ENCODE peak calls at places on chromosome 4, in ten cellular contexts. One of them, this sample, is unnamed. For H3K4me1 and H3K27me3, the result is how much of the 10 kb centered on the place peaks cover.

GRCh38 chr4:25667931-25668557 is 12.4 kb downstream of the SLC34A2 start:
- DNase-seq in left lung: no peak
- DNase-seq in prostate gland: no peak
- DNase-seq in lung: no peak
- DNase-seq in thyroid gland: no peak
- DNase-seq in GM12878: no peak
- DNase-seq in suprapubic skin: no peak
- DNase-seq in stomach: no peak
- DNase-seq in fibroblast of lung: no peak
- DNase-seq in pancreas: no peak
- DNase-seq in this sample: no peak

GRCh38 chr4:128241425-128241913 is 46.1 kb downstream of the PGRMC2 start:
- DNase-seq in pancreas: no peak
- DNase-seq in left lung: no peak
- DNase-seq in stomach: no peak
- DNase-seq in GM12878: no peak
- DNase-seq in suprapubic skin: no peak
- DNase-seq in prostate gland: no peak
- DNase-seq in fibroblast of lung: peak
- DNase-seq in thyroid gland: no peak
- DNase-seq in lung: no peak
- DNase-seq in this sample: peak

GRCh38 chr4:3710451-3711182 is 55.6 kb upstream of the ADRA2C start:
- DNase-seq in stomach: no peak
- DNase-seq in GM12878: no peak
- DNase-seq in thyroid gland: peak
- DNase-seq in pancreas: no peak
- DNase-seq in lung: no peak
- DNase-seq in suprapubic skin: peak
- DNase-seq in left lung: peak
- DNase-seq in fibroblast of lung: no peak
- DNase-seq in prostate gland: no peak
- DNase-seq in this sample: peak

GRCh38 chr4:67634741-67635140 is 66.2 kb downstream of the UBA6 start:
- DNase-seq in lung: no peak
- DNase-seq in suprapubic skin: no peak
- DNase-seq in fibroblast of lung: no peak
- DNase-seq in prostate gland: no peak
- DNase-seq in left lung: no peak
- DNase-seq in thyroid gland: no peak
- DNase-seq in GM12878: no peak
- DNase-seq in pancreas: no peak
- DNase-seq in stomach: no peak
- DNase-seq in this sample: no peak

GRCh38 chr4:158775091-158775651 is 6.3 kb downstream of the FNIP2 start:
- DNase-seq in stomach: no peak
- DNase-seq in thyroid gland: no peak
- DNase-seq in lung: no peak
- DNase-seq in suprapubic skin: no peak
- DNase-seq in left lung: no peak
- DNase-seq in pancreas: no peak
- DNase-seq in prostate gland: no peak
- DNase-seq in GM12878: no peak
- DNase-seq in fibroblast of lung: peak
- DNase-seq in this sample: no peak

GRCh38 chr4:156710571-156711195 is 260.9 kb downstream of the PDGFC start:
- DNase-seq in left lung: no peak
- DNase-seq in suprapubic skin: no peak
- DNase-seq in GM12878: no peak
- DNase-seq in fibroblast of lung: no peak
- DNase-seq in lung: no peak
- DNase-seq in stomach: no peak
- DNase-seq in pancreas: no peak
- DNase-seq in thyroid gland: peak
- DNase-seq in prostate gland: no peak
- DNase-seq in this sample: no peak

GRCh38 chr4:2298548-2298991 is 36.7 kb upstream of the MXD4 start:
- DNase-seq in thyroid gland: no peak
- DNase-seq in left lung: no peak
- DNase-seq in fibroblast of lung: no peak
- DNase-seq in stomach: peak
- DNase-seq in pancreas: no peak
- DNase-seq in lung: no peak
- DNase-seq in prostate gland: no peak
- DNase-seq in GM12878: no peak
- DNase-seq in suprapubic skin: peak
- DNase-seq in this sample: no peak

GRCh38 chr4:8224596-8225289 is 25.7 kb downstream of the SH3TC1 start:
- DNase-seq in stomach: no peak
- DNase-seq in GM12878: no peak
- DNase-seq in thyroid gland: no peak
- DNase-seq in fibroblast of lung: no peak
- DNase-seq in prostate gland: no peak
- DNase-seq in lung: no peak
- DNase-seq in suprapubic skin: no peak
- DNase-seq in pancreas: no peak
- DNase-seq in left lung: peak
- DNase-seq in this sample: no peak

GRCh38 chr4:15674926-15675325 is 6.7 kb upstream of the FAM200B start:
- DNase-seq in prostate gland: no peak
- DNase-seq in fibroblast of lung: no peak
- DNase-seq in left lung: no peak
- DNase-seq in suprapubic skin: no peak
- DNase-seq in stomach: no peak
- DNase-seq in GM12878: no peak
- DNase-seq in lung: no peak
- DNase-seq in thyroid gland: no peak
- DNase-seq in pancreas: no peak
- DNase-seq in this sample: no peak

GRCh38 chr4:15675363-15675762 is 6.3 kb upstream of the FAM200B start:
- DNase-seq in thyroid gland: no peak
- DNase-seq in fibroblast of lung: no peak
- DNase-seq in prostate gland: no peak
- DNase-seq in suprapubic skin: no peak
- DNase-seq in GM12878: no peak
- DNase-seq in lung: no peak
- DNase-seq in left lung: no peak
- DNase-seq in pancreas: no peak
- DNase-seq in stomach: no peak
- DNase-seq in this sample: no peak

GRCh38 chr4:15676039-15676438 is 5.6 kb upstream of the FAM200B start:
- DNase-seq in pancreas: no peak
- DNase-seq in prostate gland: no peak
- DNase-seq in thyroid gland: no peak
- DNase-seq in GM12878: no peak
- DNase-seq in lung: no peak
- DNase-seq in left lung: no peak
- DNase-seq in suprapubic skin: no peak
- DNase-seq in fibroblast of lung: no peak
- DNase-seq in stomach: no peak
- DNase-seq in this sample: no peak

GRCh38 chr4:15677507-15677988 is 4.1 kb upstream of the FAM200B start:
- DNase-seq in thyroid gland: no peak
- DNase-seq in fibroblast of lung: peak
- DNase-seq in GM12878: no peak
- DNase-seq in lung: no peak
- DNase-seq in left lung: no peak
- DNase-seq in suprapubic skin: no peak
- DNase-seq in prostate gland: no peak
- DNase-seq in stomach: peak
- DNase-seq in pancreas: peak
- DNase-seq in this sample: no peak

GRCh38 chr4:15676899-15677298 is 4.7 kb upstream of the FAM200B start:
- DNase-seq in suprapubic skin: no peak
- DNase-seq in GM12878: no peak
- DNase-seq in thyroid gland: no peak
- DNase-seq in prostate gland: no peak
- DNase-seq in pancreas: no peak
- DNase-seq in lung: no peak
- DNase-seq in fibroblast of lung: no peak
- DNase-seq in stomach: no peak
- DNase-seq in left lung: no peak
- DNase-seq in this sample: no peak
- H3K4me1 ChIP-seq in suprapubic skin: under half
- H3K4me1 ChIP-seq in GM12878: under half
- H3K4me1 ChIP-seq in thyroid gland: under half
- H3K4me1 ChIP-seq in prostate gland: under half
- H3K4me1 ChIP-seq in pancreas: under half
- H3K4me1 ChIP-seq in lung: under half
- H3K4me1 ChIP-seq in fibroblast of lung: under half
- H3K4me1 ChIP-seq in stomach: under half
- H3K4me1 ChIP-seq in left lung: half or more
- H3K4me1 ChIP-seq in this sample: under half

DNA sequence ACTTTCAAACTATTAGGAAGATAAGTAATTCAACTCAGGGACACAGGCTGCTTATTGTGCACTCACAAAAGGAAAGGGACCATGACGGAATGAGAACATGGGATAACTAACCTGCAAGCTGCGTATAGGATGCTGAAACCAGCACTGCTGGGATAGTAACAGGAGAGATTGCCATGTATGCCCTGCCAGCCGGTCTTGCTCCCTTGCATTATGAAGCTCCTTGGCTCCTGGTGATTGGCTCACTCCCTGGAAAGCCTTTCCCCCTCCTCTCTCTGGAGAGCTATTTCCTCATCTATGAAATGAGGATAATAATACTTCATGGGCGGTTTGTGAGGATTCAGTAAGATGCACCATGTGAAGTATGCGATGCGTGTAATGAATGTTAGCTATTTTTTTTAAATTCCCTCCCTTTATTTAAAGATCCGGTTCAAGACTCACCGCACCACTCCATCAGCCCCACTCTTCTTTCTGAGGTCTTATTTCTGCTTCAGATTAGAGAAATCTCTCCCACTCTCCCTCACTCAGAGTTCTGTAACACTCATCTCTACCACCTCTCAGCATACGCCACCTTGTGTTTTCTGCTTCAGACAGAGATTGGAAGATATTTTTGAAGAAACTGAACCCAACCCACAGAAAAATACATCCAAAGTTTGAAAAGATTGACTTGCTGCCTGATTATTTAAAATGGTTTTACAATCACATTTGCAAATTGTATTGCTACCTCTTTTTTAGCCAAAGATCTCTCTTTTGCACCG is 18.4 kb downstream of the MSMO1 start:
- DNase-seq in left lung: no peak
- DNase-seq in prostate gland: no peak
- DNase-seq in thyroid gland: no peak
- DNase-seq in fibroblast of lung: no peak
- DNase-seq in lung: no peak
- DNase-seq in stomach: no peak
- DNase-seq in suprapubic skin: no peak
- DNase-seq in pancreas: no peak
- DNase-seq in GM12878: no peak
- DNase-seq in this sample: no peak
- H3K27me3 ChIP-seq in left lung: under half
- H3K27me3 ChIP-seq in prostate gland: under half
- H3K27me3 ChIP-seq in thyroid gland: under half
- H3K27me3 ChIP-seq in fibroblast of lung: under half
- H3K27me3 ChIP-seq in lung: under half
- H3K27me3 ChIP-seq in stomach: under half
- H3K27me3 ChIP-seq in suprapubic skin: under half
- H3K27me3 ChIP-seq in pancreas: under half
- H3K27me3 ChIP-seq in GM12878: under half
- H3K27me3 ChIP-seq in this sample: under half

GRCh38 chr4:74413265-74413664 is 31.7 kb upstream of the AREG start:
- DNase-seq in fibroblast of lung: no peak
- DNase-seq in GM12878: no peak
- DNase-seq in stomach: no peak
- DNase-seq in left lung: no peak
- DNase-seq in thyroid gland: no peak
- DNase-seq in lung: no peak
- DNase-seq in pancreas: no peak
- DNase-seq in prostate gland: no peak
- DNase-seq in suprapubic skin: no peak
- DNase-seq in this sample: no peak

GRCh38 chr4:74414149-74414809 is 30.7 kb upstream of the AREG start:
- DNase-seq in pancreas: no peak
- DNase-seq in prostate gland: no peak
- DNase-seq in thyroid gland: no peak
- DNase-seq in lung: no peak
- DNase-seq in stomach: no peak
- DNase-seq in GM12878: no peak
- DNase-seq in suprapubic skin: no peak
- DNase-seq in left lung: no peak
- DNase-seq in fibroblast of lung: no peak
- DNase-seq in this sample: no peak

GRCh38 chr4:74412225-74412624 is 32.7 kb upstream of the AREG start:
- DNase-seq in suprapubic skin: no peak
- DNase-seq in fibroblast of lung: no peak
- DNase-seq in stomach: no peak
- DNase-seq in GM12878: no peak
- DNase-seq in prostate gland: no peak
- DNase-seq in lung: no peak
- DNase-seq in thyroid gland: no peak
- DNase-seq in left lung: no peak
- DNase-seq in pancreas: no peak
- DNase-seq in this sample: no peak

GRCh38 chr4:74418063-74418670 is 26.8 kb upstream of the AREG start:
- DNase-seq in GM12878: no peak
- DNase-seq in thyroid gland: no peak
- DNase-seq in prostate gland: no peak
- DNase-seq in pancreas: no peak
- DNase-seq in left lung: no peak
- DNase-seq in suprapubic skin: no peak
- DNase-seq in fibroblast of lung: peak
- DNase-seq in lung: no peak
- DNase-seq in stomach: no peak
- DNase-seq in this sample: no peak

GRCh38 chr4:74415602-74416300 is 29.2 kb upstream of the AREG start:
- DNase-seq in pancreas: no peak
- DNase-seq in stomach: no peak
- DNase-seq in left lung: no peak
- DNase-seq in lung: no peak
- DNase-seq in thyroid gland: no peak
- DNase-seq in suprapubic skin: no peak
- DNase-seq in GM12878: no peak
- DNase-seq in prostate gland: no peak
- DNase-seq in fibroblast of lung: no peak
- DNase-seq in this sample: no peak
- H3K27ac ChIP-seq in pancreas: no peak
- H3K27ac ChIP-seq in stomach: no peak
- H3K27ac ChIP-seq in left lung: no peak
- H3K27ac ChIP-seq in lung: no peak
- H3K27ac ChIP-seq in thyroid gland: no peak
- H3K27ac ChIP-seq in suprapubic skin: no peak
- H3K27ac ChIP-seq in GM12878: no peak
- H3K27ac ChIP-seq in prostate gland: no peak
- H3K27ac ChIP-seq in fibroblast of lung: no peak
- H3K27ac ChIP-seq in this sample: no peak

DNA sequence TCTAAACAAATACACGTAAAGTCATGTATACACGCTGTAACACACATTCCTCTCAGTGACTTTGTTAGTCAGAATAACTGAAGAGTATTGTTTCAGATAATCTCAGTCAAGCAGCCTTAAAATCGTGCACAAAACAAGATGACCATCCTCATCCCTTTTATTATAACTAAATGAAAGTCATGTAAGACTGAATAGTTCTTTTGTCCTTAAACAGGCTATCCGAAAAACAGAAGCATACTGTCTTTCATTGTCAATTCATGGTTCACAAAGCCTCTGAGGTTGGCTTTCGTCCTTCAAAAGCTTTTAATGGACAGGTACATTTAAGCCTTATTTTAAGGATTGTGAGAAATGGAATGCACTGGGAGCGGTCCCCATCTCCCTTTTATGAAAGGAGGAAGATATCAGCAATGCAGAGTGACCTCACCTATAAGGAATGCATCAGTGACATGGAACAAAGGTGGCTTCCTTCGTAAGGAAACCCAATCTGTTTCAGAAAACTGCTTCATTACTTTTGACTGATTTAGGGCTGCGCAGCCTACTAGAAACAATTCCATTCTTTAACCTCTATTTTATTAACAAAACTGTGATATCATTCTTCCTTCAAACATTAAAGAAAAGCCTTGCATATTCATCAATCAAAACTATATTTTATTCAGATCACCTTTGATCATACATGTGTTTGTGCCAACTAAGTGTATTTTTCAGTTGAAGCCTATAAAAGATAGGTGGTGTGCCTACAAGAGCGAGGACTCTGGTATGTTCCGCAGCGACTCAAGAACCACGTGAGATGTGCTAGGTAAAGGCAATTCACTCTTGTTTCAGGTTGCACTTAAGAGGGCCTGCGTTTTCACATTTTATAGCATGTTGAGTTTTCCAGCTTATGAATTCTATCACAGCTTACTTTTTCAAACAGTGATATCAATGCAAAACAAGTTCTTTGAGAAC is 19.2 kb downstream of the SH3RF1 start:
- DNase-seq in stomach: no peak
- DNase-seq in suprapubic skin: no peak
- DNase-seq in left lung: no peak
- DNase-seq in fibroblast of lung: no peak
- DNase-seq in pancreas: no peak
- DNase-seq in GM12878: no peak
- DNase-seq in lung: no peak
- DNase-seq in prostate gland: no peak
- DNase-seq in thyroid gland: no peak
- DNase-seq in this sample: no peak
- H3K4me1 ChIP-seq in stomach: half or more
- H3K4me1 ChIP-seq in suprapubic skin: under half
- H3K4me1 ChIP-seq in left lung: under half
- H3K4me1 ChIP-seq in fibroblast of lung: under half
- H3K4me1 ChIP-seq in pancreas: under half
- H3K4me1 ChIP-seq in GM12878: under half
- H3K4me1 ChIP-seq in lung: under half
- H3K4me1 ChIP-seq in prostate gland: under half
- H3K4me1 ChIP-seq in thyroid gland: half or more
- H3K4me1 ChIP-seq in this sample: half or more

This sample was measured in psoas muscle.